ENCODE peak calls at places on chromosome 13, in five cellular contexts. One of them, this sample, is unnamed.

GRCh38 chr13:104809483-104809882 is 1726.0 kb downstream of the EFNB2 start:
- DNase-seq in activated T-helper 1 cell treated with anti-CD3 and anti-CD28 coated beads, Interleukin-12 subunit alpha, Interleukin-12 subunit beta, Interleukin-2, Interleukin-4 antibody, amounts not matched to agents 30 ng/mL and 10 ng/mL and 1 ng/mL, durations not matched to agents 14 hours and 24 hours and 36 hours: no peak
- DNase-seq in activated CD8-positive, alpha-beta T cell treated with anti-CD3 and anti-CD28 coated beads for 36 hours: no peak
- DNase-seq in head of caudate nucleus: no peak
- DNase-seq in NCI-H345: no peak
- DNase-seq in this sample: no peak

GRCh38 chr13:76043882-76044281 is 407.8 kb downstream of the LMO7 start:
- DNase-seq in activated T-helper 1 cell treated with anti-CD3 and anti-CD28 coated beads, Interleukin-12 subunit alpha, Interleukin-12 subunit beta, Interleukin-2, Interleukin-4 antibody, amounts not matched to agents 30 ng/mL and 10 ng/mL and 1 ng/mL, durations not matched to agents 14 hours and 24 hours and 36 hours: no peak
- DNase-seq in activated CD8-positive, alpha-beta T cell treated with anti-CD3 and anti-CD28 coated beads for 36 hours: no peak
- DNase-seq in head of caudate nucleus: no peak
- DNase-seq in NCI-H345: peak; percentile 33
- DNase-seq in this sample: peak; percentile 31

GRCh38 chr13:26957163-26957562 is 196.6 kb upstream of the GPR12 start:
- DNase-seq in activated T-helper 1 cell treated with anti-CD3 and anti-CD28 coated beads, Interleukin-12 subunit alpha, Interleukin-12 subunit beta, Interleukin-2, Interleukin-4 antibody, amounts not matched to agents 30 ng/mL and 10 ng/mL and 1 ng/mL, durations not matched to agents 14 hours and 24 hours and 36 hours: no peak
- DNase-seq in activated CD8-positive, alpha-beta T cell treated with anti-CD3 and anti-CD28 coated beads for 36 hours: no peak
- DNase-seq in head of caudate nucleus: no peak
- DNase-seq in NCI-H345: no peak
- DNase-seq in this sample: no peak

GRCh38 chr13:60019119-60019993 is 144.4 kb downstream of the DIAPH3 start:
- DNase-seq in activated T-helper 1 cell treated with anti-CD3 and anti-CD28 coated beads, Interleukin-12 subunit alpha, Interleukin-12 subunit beta, Interleukin-2, Interleukin-4 antibody, amounts not matched to agents 30 ng/mL and 10 ng/mL and 1 ng/mL, durations not matched to agents 14 hours and 24 hours and 36 hours: no peak
- DNase-seq in activated CD8-positive, alpha-beta T cell treated with anti-CD3 and anti-CD28 coated beads for 36 hours: no peak
- DNase-seq in head of caudate nucleus: no peak
- DNase-seq in NCI-H345: no peak
- DNase-seq in this sample: peak; percentile 5

GRCh38 chr13:50131998-50132936 is 117.0 kb downstream of the KCNRG start:
- DNase-seq in activated T-helper 1 cell treated with anti-CD3 and anti-CD28 coated beads, Interleukin-12 subunit alpha, Interleukin-12 subunit beta, Interleukin-2, Interleukin-4 antibody, amounts not matched to agents 30 ng/mL and 10 ng/mL and 1 ng/mL, durations not matched to agents 14 hours and 24 hours and 36 hours: no peak
- DNase-seq in activated CD8-positive, alpha-beta T cell treated with anti-CD3 and anti-CD28 coated beads for 36 hours: peak; percentile 51
- DNase-seq in head of caudate nucleus: no peak
- DNase-seq in NCI-H345: no peak
- DNase-seq in this sample: no peak

GRCh38 chr13:38687246-38688229 is 661 bp downstream of the FREM2 start:
- DNase-seq in activated T-helper 1 cell treated with anti-CD3 and anti-CD28 coated beads, Interleukin-12 subunit alpha, Interleukin-12 subunit beta, Interleukin-2, Interleukin-4 antibody, amounts not matched to agents 30 ng/mL and 10 ng/mL and 1 ng/mL, durations not matched to agents 14 hours and 24 hours and 36 hours: no peak
- DNase-seq in activated CD8-positive, alpha-beta T cell treated with anti-CD3 and anti-CD28 coated beads for 36 hours: no peak
- DNase-seq in head of caudate nucleus: no peak
- DNase-seq in NCI-H345: peak; percentile 29
- DNase-seq in this sample: no peak

GRCh38 chr13:84961023-84961422 is 838.2 kb downstream of the SLITRK6 start:
- DNase-seq in activated T-helper 1 cell treated with anti-CD3 and anti-CD28 coated beads, Interleukin-12 subunit alpha, Interleukin-12 subunit beta, Interleukin-2, Interleukin-4 antibody, amounts not matched to agents 30 ng/mL and 10 ng/mL and 1 ng/mL, durations not matched to agents 14 hours and 24 hours and 36 hours: no peak
- DNase-seq in activated CD8-positive, alpha-beta T cell treated with anti-CD3 and anti-CD28 coated beads for 36 hours: no peak
- DNase-seq in head of caudate nucleus: no peak
- DNase-seq in NCI-H345: no peak
- DNase-seq in this sample: no peak

GRCh38 chr13:107271226-107271625 is 703.3 kb upstream of the ARGLU1 start:
- DNase-seq in activated T-helper 1 cell treated with anti-CD3 and anti-CD28 coated beads, Interleukin-12 subunit alpha, Interleukin-12 subunit beta, Interleukin-2, Interleukin-4 antibody, amounts not matched to agents 30 ng/mL and 10 ng/mL and 1 ng/mL, durations not matched to agents 14 hours and 24 hours and 36 hours: no peak
- DNase-seq in activated CD8-positive, alpha-beta T cell treated with anti-CD3 and anti-CD28 coated beads for 36 hours: no peak
- DNase-seq in head of caudate nucleus: no peak
- DNase-seq in NCI-H345: peak; percentile 29
- DNase-seq in this sample: no peak

GRCh38 chr13:38979891-38980627 is 10.6 kb downstream of the STOML3 start:
- DNase-seq in activated T-helper 1 cell treated with anti-CD3 and anti-CD28 coated beads, Interleukin-12 subunit alpha, Interleukin-12 subunit beta, Interleukin-2, Interleukin-4 antibody, amounts not matched to agents 30 ng/mL and 10 ng/mL and 1 ng/mL, durations not matched to agents 14 hours and 24 hours and 36 hours: no peak
- DNase-seq in activated CD8-positive, alpha-beta T cell treated with anti-CD3 and anti-CD28 coated beads for 36 hours: no peak
- DNase-seq in head of caudate nucleus: peak; percentile 5
- DNase-seq in NCI-H345: peak; percentile 46
- DNase-seq in this sample: peak; percentile 20

GRCh38 chr13:49779721-49780120 is 12.8 kb downstream of the KPNA3 start:
- DNase-seq in activated T-helper 1 cell treated with anti-CD3 and anti-CD28 coated beads, Interleukin-12 subunit alpha, Interleukin-12 subunit beta, Interleukin-2, Interleukin-4 antibody, amounts not matched to agents 30 ng/mL and 10 ng/mL and 1 ng/mL, durations not matched to agents 14 hours and 24 hours and 36 hours: no peak
- DNase-seq in activated CD8-positive, alpha-beta T cell treated with anti-CD3 and anti-CD28 coated beads for 36 hours: no peak
- DNase-seq in head of caudate nucleus: no peak
- DNase-seq in NCI-H345: no peak
- DNase-seq in this sample: peak; percentile 10

GRCh38 chr13:94607056-94607455 is 5.4 kb downstream of the GPR180 start:
- DNase-seq in activated T-helper 1 cell treated with anti-CD3 and anti-CD28 coated beads, Interleukin-12 subunit alpha, Interleukin-12 subunit beta, Interleukin-2, Interleukin-4 antibody, amounts not matched to agents 30 ng/mL and 10 ng/mL and 1 ng/mL, durations not matched to agents 14 hours and 24 hours and 36 hours: no peak
- DNase-seq in activated CD8-positive, alpha-beta T cell treated with anti-CD3 and anti-CD28 coated beads for 36 hours: no peak
- DNase-seq in head of caudate nucleus: no peak
- DNase-seq in NCI-H345: no peak
- DNase-seq in this sample: no peak

GRCh38 chr13:113412440-113412839 is 40.8 kb downstream of the ADPRHL1 start:
- DNase-seq in activated T-helper 1 cell treated with anti-CD3 and anti-CD28 coated beads, Interleukin-12 subunit alpha, Interleukin-12 subunit beta, Interleukin-2, Interleukin-4 antibody, amounts not matched to agents 30 ng/mL and 10 ng/mL and 1 ng/mL, durations not matched to agents 14 hours and 24 hours and 36 hours: no peak
- DNase-seq in activated CD8-positive, alpha-beta T cell treated with anti-CD3 and anti-CD28 coated beads for 36 hours: no peak
- DNase-seq in head of caudate nucleus: no peak
- DNase-seq in NCI-H345: no peak
- DNase-seq in this sample: no peak

GRCh38 chr13:24241336-24241735 is 68.0 kb upstream of the C1QTNF9 start:
- DNase-seq in activated T-helper 1 cell treated with anti-CD3 and anti-CD28 coated beads, Interleukin-12 subunit alpha, Interleukin-12 subunit beta, Interleukin-2, Interleukin-4 antibody, amounts not matched to agents 30 ng/mL and 10 ng/mL and 1 ng/mL, durations not matched to agents 14 hours and 24 hours and 36 hours: no peak
- DNase-seq in activated CD8-positive, alpha-beta T cell treated with anti-CD3 and anti-CD28 coated beads for 36 hours: no peak
- DNase-seq in head of caudate nucleus: no peak
- DNase-seq in NCI-H345: no peak
- DNase-seq in this sample: no peak

This sample was measured in globus pallidus.